ENCODE peak calls at places on chromosomes 12 and 14, in ten cellular contexts. X, T, C, I, U, G, F, A, W and N are unnamed samples. For H3K4me1, the result is how much of the 10 kb centered on the place peaks cover.

GRCh38 chr14:101505216-101505970 is 55.9 kb upstream of the DIO3 start:
- DNase-seq in F (no peak), A (peak), T (no peak), G (peak), X (peak), C (no peak), U (peak), I (peak), W (no peak), N (peak)

GRCh38 chr12:66500841-66501240 is 178.0 kb downstream of the GRIP1 start:
- DNase-seq in G (no peak), X (no peak), T (no peak), U (no peak), C (peak), A (no peak), F (no peak), I (no peak), W (no peak), N (no peak)

GRCh38 chr12:84874125-84874824 is 38.3 kb downstream of the SLC6A15 start:
- DNase-seq in X (no peak), I (no peak), U (no peak), F (peak), T (peak), W (peak), A (no peak), C (no peak), G (no peak), N (no peak)

GRCh38 chr12:26158078-26158764 is 33.4 kb upstream of the BHLHE41 start:
- DNase-seq in W (no peak), C (no peak), T (no peak), U (no peak), X (no peak), I (no peak), A (no peak), F (no peak), G (no peak), N (no peak)

GRCh38 chr14:68593806-68594536 is 198.9 kb downstream of the ZFP36L1 start:
- DNase-seq in C (no peak), A (peak), I (peak), U (no peak), T (no peak), G (no peak), X (no peak), W (peak), F (no peak), N (no peak)

GRCh38 chr14:20327005-20327869 is 5.8 kb downstream of the CCNB1IP1 start:
- DNase-seq in X (no peak), G (no peak), U (no peak), I (no peak), A (no peak), F (peak), T (peak), C (peak), W (peak), N (no peak)

GRCh38 chr14:78974691-78975090 is 804.5 kb downstream of the NRXN3 start:
- DNase-seq in A (no peak), T (no peak), G (no peak), X (no peak), U (no peak), F (no peak), C (no peak), I (no peak), W (no peak), N (no peak)

GRCh38 chr12:14913381-14913781 is 25.0 kb downstream of the ERP27 start:
- DNase-seq in G (peak), X (peak), F (no peak), U (no peak), W (no peak), T (no peak), I (peak), C (no peak), A (no peak), N (peak)

GRCh38 chr14:81394739-81395138 is 5.4 kb downstream of the STON2 start:
- DNase-seq in U (no peak), A (no peak), C (no peak), F (no peak), W (no peak), G (no peak), T (no peak), I (no peak), X (no peak), N (no peak)

GRCh38 chr12:80121661-80122060 is 22.3 kb downstream of the OTOGL start:
- DNase-seq in F (no peak), X (no peak), C (no peak), G (no peak), W (no peak), U (no peak), I (no peak), A (no peak), T (no peak), N (no peak)

GRCh38 chr12:54988402-54989054 is 4.0 kb upstream of the TESPA1 start:
- DNase-seq in A (peak), U (peak), F (peak), I (no peak), G (peak), T (no peak), X (peak), W (no peak), C (no peak), N (peak)

GRCh38 chr14:54337314-54337713 is 59.5 kb upstream of the CDKN3 start:
- DNase-seq in T (no peak), W (no peak), G (no peak), I (no peak), X (no peak), U (no peak), C (no peak), F (no peak), A (no peak), N (no peak)

GRCh38 chr14:104429291-104429861 is 150.2 kb upstream of the C14orf180 start:
- DNase-seq in A (no peak), U (no peak), T (no peak), I (peak), C (no peak), F (no peak), X (no peak), G (no peak), W (no peak), N (no peak)

GRCh38 chr14:64930085-64930843 is 12.3 kb downstream of the GPX2 start:
- DNase-seq in U (no peak), F (no peak), X (no peak), I (no peak), C (no peak), W (no peak), A (no peak), G (no peak), T (no peak), N (no peak)

GRCh38 chr14:94597788-94598187 is 14.4 kb upstream of the SERPINA3 start:
- DNase-seq in C (no peak), W (no peak), I (no peak), F (no peak), X (no peak), T (no peak), U (no peak), A (no peak), G (no peak), N (no peak)

GRCh38 chr14:94598506-94598815 is 13.7 kb upstream of the SERPINA3 start:
- DNase-seq in G (no peak), T (no peak), F (no peak), W (no peak), A (no peak), C (no peak), U (no peak), I (no peak), X (no peak), N (no peak)

GRCh38 chr14:94599656-94600004 is 12.6 kb upstream of the SERPINA3 start:
- DNase-seq in G (peak), T (peak), C (no peak), X (no peak), F (no peak), U (peak), I (no peak), W (no peak), A (no peak), N (no peak)

GRCh38 chr14:94600148-94600545 is 12.0 kb upstream of the SERPINA3 start:
- DNase-seq in A (no peak), U (peak), X (no peak), I (no peak), F (no peak), G (peak), T (no peak), C (no peak), W (no peak), N (no peak)

GRCh38 chr14:94598816-94599655 is 13.2 kb upstream of the SERPINA3 start:
- DNase-seq in T (peak), F (no peak), W (peak), A (peak), U (peak), C (no peak), G (peak), X (peak), I (peak), N (peak)
- TF ChIP-seq EP300 in T (peak), F (no peak), W (peak), A (peak), U (peak), C (no peak), G (no peak), X (peak), I (peak), N (peak)

GRCh38 chr14:76996563-76997146 is 31.9 kb downstream of the IRF2BPL start:
- DNase-seq in W (no peak), C (no peak), T (no peak), I (no peak), F (no peak), X (no peak), U (no peak), G (no peak), A (no peak), N (no peak)
- TF ChIP-seq POLR2A in W (no peak), C (no peak), T (no peak), I (no peak), F (no peak), X (no peak), U (no peak), G (no peak), A (no peak), N (no peak)

GRCh38 chr12:108832730-108833354 is 24.5 kb downstream of the SSH1 start:
- DNase-seq in A (no peak), F (no peak), T (no peak), U (no peak), I (no peak), C (no peak), G (no peak), X (no peak), W (no peak), N (no peak)
- H3K4me1 ChIP-seq in A (half or more), F (under half), T (half or more), U (under half), I (half or more), C (under half), G (under half), X (under half), W (under half), N (under half)

GRCh38 chr14:77707355-77707723 is 484 bp downstream of the ALKBH1 start:
- DNase-seq in I (no peak), F (peak), U (no peak), W (peak), G (no peak), C (no peak), A (peak), X (no peak), T (peak), N (peak)
- TF ChIP-seq EP300 in I (no peak), F (no peak), U (no peak), W (no peak), G (no peak), C (no peak), A (no peak), X (no peak), T (no peak), N (no peak)